ENCODE peak calls at places on chromosomes 4 and X, in six cellular contexts. Z, V, C, F, P and M are unnamed samples. For H3K4me1, the result is how much of the 10 kb centered on the place peaks cover.

GRCh38 chr4:78057600-78058560 is 757 bp downstream of the FRAS1 start:
- DNase-seq in F (peak), Z (peak), V (peak), C (no peak), P (peak), M (peak)

GRCh38 chrX:30504309-30504708 is 73.3 kb downstream of the TASL start:
- DNase-seq in C (peak), Z (no peak), P (no peak), F (peak), V (peak), M (peak)

GRCh38 chr4:180106997-180107396 is 2136.2 kb upstream of the TENM3 start:
- DNase-seq in F (no peak), P (no peak), C (no peak), V (no peak), Z (no peak), M (no peak)

GRCh38 chr4:17468638-17469221 is 43.2 kb downstream of the QDPR start:
- DNase-seq in V (peak), Z (no peak), C (no peak), P (no peak), F (peak), M (no peak)

GRCh38 chr4:57146444-57146843 is 36.3 kb upstream of the IGFBP7 start:
- DNase-seq in P (no peak), Z (no peak), C (no peak), V (no peak), F (no peak), M (no peak)

GRCh38 chr4:45063166-45063565 is 336.8 kb upstream of the GNPDA2 start:
- DNase-seq in Z (no peak), P (no peak), C (no peak), V (no peak), F (no peak), M (no peak)

GRCh38 chr4:17059192-17059634 is 160.8 kb upstream of the LDB2 start:
- DNase-seq in P (peak), V (no peak), C (no peak), F (no peak), Z (no peak), M (no peak)

GRCh38 chr4:19177616-19178015 is 1074.1 kb upstream of the SLIT2 start:
- DNase-seq in Z (no peak), P (no peak), F (no peak), C (no peak), V (no peak), M (no peak)

GRCh38 chr4:122450847-122451246 is 5.7 kb downstream of the IL2 start:
- DNase-seq in C (no peak), V (no peak), Z (no peak), F (no peak), P (no peak), M (no peak)

GRCh38 chrX:2334237-2334636 is 166.5 kb downstream of the DHRSX start:
- DNase-seq in Z (no peak), P (no peak), F (no peak), C (no peak), V (no peak), M (no peak)

GRCh38 chr4:38859501-38859900 is 2.9 kb upstream of the TLR6 start:
- DNase-seq in P (no peak), Z (no peak), F (no peak), C (no peak), V (no peak), M (no peak)

GRCh38 chrX:117985241-117985640 is 131.4 kb downstream of the KLHL13 start:
- DNase-seq in V (no peak), P (no peak), F (no peak), Z (no peak), C (no peak), M (no peak)

GRCh38 chr4:150072906-150073714 is 5.1 kb upstream of the DCLK2 start:
- DNase-seq in C (no peak), F (peak), P (no peak), Z (no peak), V (no peak), M (no peak)

GRCh38 chrX:2500681-2501151 is at the start of the genes DHRSX and ZBED1:
- DNase-seq in C (peak), Z (no peak), V (peak), F (no peak), P (peak), M (peak)

GRCh38 chr4:98572697-98573096 is 85.7 kb downstream of the TSPAN5 start:
- DNase-seq in V (no peak), P (no peak), C (no peak), F (no peak), Z (no peak), M (no peak)

GRCh38 chr4:80062527-80062926 is 10.5 kb downstream of the ANTXR2 start:
- DNase-seq in C (no peak), Z (no peak), P (no peak), F (no peak), V (no peak), M (no peak)

GRCh38 chrX:140141444-140142029 is 176.2 kb upstream of the CXorf66 start:
- DNase-seq in P (no peak), Z (peak), V (peak), F (peak), C (peak), M (peak)

GRCh38 chrX:30870572-30870971 is 18.5 kb downstream of the TAB3 start:
- DNase-seq in C (no peak), Z (no peak), V (no peak), P (no peak), F (no peak), M (no peak)

GRCh38 chr4:138235419-138235952 is 6.7 kb downstream of the SLC7A11 start:
- DNase-seq in Z (no peak), F (peak), V (no peak), P (no peak), C (no peak), M (no peak)

GRCh38 chr4:81811562-81812293 is 340.0 kb upstream of the RASGEF1B start:
- DNase-seq in C (no peak), P (no peak), Z (no peak), V (no peak), F (no peak), M (no peak)

GRCh38 chr4:153467154-153467896 is 1.2 kb downstream of the TMEM131L start:
- DNase-seq in P (peak), F (peak), C (peak), V (peak), Z (peak), M (peak)

GRCh38 chr4:34720563-34720962 is 1523.8 kb downstream of the ARAP2 start:
- DNase-seq in Z (no peak), V (peak), F (peak), P (no peak), C (no peak), M (no peak)

GRCh38 chr4:134243742-134244713 is 42.4 kb upstream of the PABPC4L start:
- DNase-seq in V (no peak), C (no peak), F (no peak), Z (no peak), P (no peak), M (no peak)

GRCh38 chr4:109383823-109384222 is 49.8 kb upstream of the SEC24B start:
- DNase-seq in F (no peak), V (no peak), Z (no peak), C (no peak), P (no peak), M (no peak)

GRCh38 chrX:73913580-73913979 is 350.6 kb downstream of the CHIC1 start:
- DNase-seq in P (no peak), V (no peak), C (no peak), F (peak), Z (no peak), M (no peak)

GRCh38 chrX:3680459-3680858 is 33.0 kb downstream of the PRKX start:
- DNase-seq in F (no peak), C (no peak), P (no peak), V (no peak), Z (no peak), M (no peak)

GRCh38 chr4:126520731-126521130 is 1112.0 kb upstream of the INTU start:
- DNase-seq in Z (no peak), F (no peak), P (no peak), C (no peak), V (no peak), M (no peak)

GRCh38 chr4:7291372-7292135 is 99.2 kb downstream of the SORCS2 start:
- DNase-seq in Z (no peak), V (no peak), F (no peak), P (peak), C (no peak), M (no peak)

GRCh38 chr4:52716364-52717151 is 34.7 kb downstream of the ERVMER34-1 start:
- DNase-seq in F (no peak), Z (no peak), V (no peak), C (no peak), P (no peak), M (no peak)

GRCh38 chrX:8783100-8784098 is 17.8 kb downstream of the FAM9A start:
- DNase-seq in F (peak), V (peak), P (no peak), Z (peak), C (peak), M (peak)

GRCh38 chrX:96372313-96373046 is 312.2 kb upstream of the DIAPH2 start:
- DNase-seq in C (no peak), F (peak), Z (peak), V (peak), P (no peak), M (peak)

GRCh38 chrX:96373047-96373355 is 311.6 kb upstream of the DIAPH2 start:
- DNase-seq in C (no peak), Z (no peak), F (no peak), P (no peak), V (no peak), M (no peak)
- H3K27ac ChIP-seq in C (no peak), Z (no peak), F (no peak), P (no peak), V (no peak), M (no peak)

GRCh38 chr4:26238782-26239647 is 81.8 kb upstream of the RBPJ start:
- DNase-seq in C (no peak), P (no peak), Z (no peak), V (no peak), F (no peak), M (no peak)
- H3K4me1 ChIP-seq in C (under half), P (under half), Z (under half), V (under half), F (under half), M (under half)

DNA sequence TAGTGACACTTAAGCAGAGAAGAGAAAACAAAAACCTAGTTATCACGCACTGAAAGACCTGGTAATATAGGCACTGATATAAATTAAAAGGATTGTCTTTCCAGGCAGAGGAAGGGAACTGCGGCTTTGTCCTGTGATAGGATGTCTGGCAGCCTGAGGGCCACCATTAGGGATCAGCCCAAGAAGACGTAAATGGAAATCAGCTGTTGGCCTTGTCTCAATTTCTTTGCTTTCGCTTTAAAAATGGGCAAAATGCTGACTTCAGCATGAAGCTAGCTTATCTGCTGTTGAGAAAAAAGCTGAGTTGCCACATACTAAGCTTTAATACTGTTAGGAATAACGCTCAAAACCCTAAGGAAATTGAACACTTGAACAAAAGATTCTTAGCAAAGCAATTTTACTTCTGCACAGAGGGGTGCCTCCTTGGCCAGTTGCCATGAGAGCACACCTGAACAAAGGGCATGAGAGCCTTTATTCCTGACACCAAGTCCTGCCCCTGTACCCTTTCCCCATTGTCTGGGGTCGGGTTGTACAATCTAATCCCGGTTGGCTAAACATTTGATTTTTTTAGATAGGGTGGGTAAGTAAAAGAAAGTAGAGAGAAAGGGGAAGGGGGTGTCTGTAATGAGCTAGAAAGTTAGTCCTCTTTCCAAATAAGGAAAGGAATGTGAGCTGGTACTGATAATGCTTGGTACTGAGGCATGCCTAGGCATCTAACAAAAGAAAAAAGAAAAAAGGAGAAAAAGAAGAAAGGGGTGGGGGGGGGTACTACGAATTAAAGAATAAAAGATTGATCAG is 85.2 kb upstream of the UCP1 start:
- DNase-seq in C (no peak), V (peak), F (peak), Z (no peak), P (no peak), M (no peak)
- H3K4me3 ChIP-seq in C (no peak), V (no peak), F (no peak), Z (no peak), P (no peak), M (no peak)

GRCh38 chr4:8395504-8395903 is 45.0 kb downstream of the ACOX3 start:
- DNase-seq in P (no peak), Z (no peak), C (no peak), V (no peak), F (no peak), M (no peak)
- H3K27ac ChIP-seq in P (no peak), Z (no peak), C (no peak), V (no peak), F (no peak), M (no peak)

DNA sequence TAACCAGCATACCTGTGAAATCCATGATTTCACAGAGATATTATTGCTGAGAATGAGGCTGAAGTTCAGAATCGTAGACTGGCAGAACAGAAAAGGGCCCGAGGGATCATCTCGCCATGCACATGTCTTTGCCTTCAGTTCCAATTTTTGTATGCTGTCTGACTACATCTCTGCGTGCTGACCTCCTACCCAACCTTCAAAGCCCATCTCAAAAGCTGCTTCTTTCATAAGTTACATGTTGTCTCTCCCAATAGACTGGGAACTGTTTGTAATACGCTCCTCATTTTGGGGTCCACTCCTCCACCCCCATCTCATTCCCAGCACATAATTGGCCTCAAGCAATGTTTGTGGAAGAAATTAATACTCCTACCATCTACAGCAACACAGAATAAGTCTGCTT is 78.2 kb downstream of the RTL5 start:
- DNase-seq in P (no peak), C (no peak), Z (no peak), F (no peak), V (no peak), M (no peak)
- H3K4me1 ChIP-seq in P (under half), C (under half), Z (under half), F (under half), V (under half), M (under half)

GRCh38 chr4:73780834-73781233 is 40.5 kb downstream of the CXCL8 start:
- DNase-seq in Z (no peak), P (no peak), C (no peak), F (no peak), V (no peak), M (no peak)

GRCh38 chr4:73780243-73780642 is 39.9 kb downstream of the CXCL8 start:
- DNase-seq in C (no peak), V (no peak), F (no peak), Z (no peak), P (no peak), M (no peak)

GRCh38 chr4:73772353-73772752 is 32.0 kb downstream of the CXCL8 start:
- DNase-seq in Z (no peak), F (no peak), P (no peak), V (no peak), C (no peak), M (no peak)

GRCh38 chr4:73777612-73778011 is 37.2 kb downstream of the CXCL8 start:
- DNase-seq in P (no peak), C (no peak), V (no peak), Z (no peak), F (peak), M (no peak)

DNA sequence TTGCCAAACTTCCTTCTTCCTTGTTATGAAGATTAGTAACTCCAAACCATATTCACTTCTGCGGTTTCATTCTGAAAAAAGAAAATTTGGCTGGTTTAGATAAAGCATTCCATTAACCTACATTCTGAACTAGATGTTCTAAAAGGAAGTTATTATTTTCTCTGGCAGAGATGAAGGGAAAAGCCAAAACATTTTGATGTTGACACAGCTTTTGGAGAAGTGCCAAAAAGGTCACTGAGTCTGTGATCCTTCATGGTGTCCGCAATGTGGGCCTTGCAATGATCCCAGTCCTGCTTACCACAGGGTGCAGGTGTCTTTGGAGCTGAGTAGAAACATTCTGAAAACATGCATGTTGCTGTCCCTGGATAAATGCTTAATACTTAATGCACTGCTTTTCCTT is 36.0 kb downstream of the CXCL8 start:
- DNase-seq in C (no peak), V (no peak), F (peak), P (peak), Z (peak), M (no peak)
- H3K4me3 ChIP-seq in C (no peak), V (no peak), F (no peak), P (no peak), Z (no peak), M (no peak)